ENCODE peak calls at places on chromosomes 13 and 19, in six cellular contexts. N is stimulated activated naive CD8-positive, alpha-beta T cell treated with anti-CD3 and anti-CD28 coated beads, Interleukin-15, amount 100 ng/mL, for 72 hours; Z is body of pancreas; I is WTC11; R is tibial nerve; O is AG08395. H is an unnamed sample.
A peak's percentile ranks its signal among the peaks of the same experiment; 100 is the strongest.

GRCh38 chr19:5282926-5283325 is 57.7 kb downstream of the PTPRS start:
- DNase-seq in I (no peak), N (no peak), O (no peak), R (peak; percentile 68), Z (no peak), H (peak; percentile 69)

GRCh38 chr13:49530452-49530851 is 34.7 kb downstream of the PHF11 start:
- DNase-seq in N (no peak), I (no peak), Z (no peak), R (no peak), O (no peak), H (no peak)

GRCh38 chr19:30212574-30212973 is 159.6 kb upstream of the ZNF536 start:
- DNase-seq in O (no peak), N (no peak), I (no peak), Z (no peak), R (no peak), H (no peak)

GRCh38 chr13:28657784-28658538 is 969 bp upstream of the POMP start:
- DNase-seq in I (no peak), N (no peak), Z (no peak), O (no peak), R (no peak), H (no peak)

GRCh38 chr13:66996503-66996902 is 233.6 kb downstream of the PCDH9 start:
- DNase-seq in O (no peak), Z (no peak), N (no peak), I (no peak), R (no peak), H (no peak)

GRCh38 chr19:45569619-45570421 is 14.8 kb downstream of the OPA3 start:
- DNase-seq in R (no peak), Z (peak; percentile 67), N (peak; percentile 67), I (peak; percentile 89), O (peak; percentile 68), H (no peak)

GRCh38 chr13:33169273-33169980 is 116.1 kb downstream of the STARD13 start:
- DNase-seq in R (no peak), O (peak; percentile 53), N (no peak), Z (no peak), I (no peak), H (no peak)

GRCh38 chr19:41175825-41176734 is 16.9 kb upstream of the CYP2S1 start:
- DNase-seq in O (peak; percentile 91), I (peak; percentile 77), Z (peak; percentile 17), N (peak; percentile 44), R (peak; percentile 53), H (peak; percentile 81)

GRCh38 chr13:72696590-72696989 is 30.8 kb downstream of the MZT1 start:
- DNase-seq in O (peak; percentile 20), N (no peak), I (no peak), Z (no peak), R (no peak), H (no peak)

GRCh38 chr19:54431255-54431838 is 16.1 kb downstream of the TTYH1 start:
- DNase-seq in R (no peak), Z (peak; percentile 98), O (no peak), I (no peak), N (no peak), H (no peak)

GRCh38 chr19:17610384-17610783 is 54.9 kb downstream of the COLGALT1 start:
- DNase-seq in I (no peak), R (no peak), Z (no peak), O (peak; percentile 55), N (no peak), H (no peak)

GRCh38 chr13:99258210-99258860 is at the start of gene GPR18:
- DNase-seq in O (no peak), I (no peak), R (no peak), Z (no peak), N (no peak), H (no peak)

GRCh38 chr19:3801412-3802096 is 15.4 kb upstream of the MATK start:
- DNase-seq in I (peak; percentile 74), R (no peak), N (peak; percentile 66), Z (peak; percentile 21), O (peak; percentile 36), H (no peak)

H was measured in aorta.